ENCODE peak calls at places on chromosomes 4 and X, in four cellular contexts. One of them, this sample, is unnamed.

GRCh38 chr4:59971952-59972351 is 1228.2 kb upstream of the ADGRL3 start:
- DNase-seq in GM23338: no peak
- DNase-seq in fibroblast of lung: no peak
- DNase-seq in choroid plexus epithelial cell: no peak
- DNase-seq in this sample: no peak

GRCh38 chrX:108148524-108148923 is 56.9 kb downstream of the ATG4A start:
- DNase-seq in GM23338: no peak
- DNase-seq in fibroblast of lung: no peak
- DNase-seq in choroid plexus epithelial cell: no peak
- DNase-seq in this sample: no peak

GRCh38 chrX:9829308-9830267 is 43.4 kb downstream of the SHROOM2 start:
- DNase-seq in fibroblast of lung: peak
- DNase-seq in choroid plexus epithelial cell: peak
- DNase-seq in GM23338: no peak
- DNase-seq in this sample: peak

GRCh38 chr4:98586231-98586630 is 72.2 kb downstream of the TSPAN5 start:
- DNase-seq in choroid plexus epithelial cell: no peak
- DNase-seq in GM23338: no peak
- DNase-seq in fibroblast of lung: no peak
- DNase-seq in this sample: no peak

GRCh38 chr4:96356591-96357360 is 516.9 kb downstream of the PDHA2 start:
- DNase-seq in choroid plexus epithelial cell: peak
- DNase-seq in GM23338: no peak
- DNase-seq in fibroblast of lung: peak
- DNase-seq in this sample: no peak

GRCh38 chr4:5956285-5957021 is 61.8 kb downstream of the C4orf50 start:
- DNase-seq in GM23338: peak
- DNase-seq in fibroblast of lung: no peak
- DNase-seq in choroid plexus epithelial cell: no peak
- DNase-seq in this sample: no peak

GRCh38 chr4:522438-522837 is 23.4 kb downstream of the PIGG start:
- DNase-seq in choroid plexus epithelial cell: no peak
- DNase-seq in GM23338: no peak
- DNase-seq in fibroblast of lung: no peak
- DNase-seq in this sample: no peak

GRCh38 chr4:68572653-68573052 is 3.5 kb downstream of the UGT2B17 start:
- DNase-seq in choroid plexus epithelial cell: no peak
- DNase-seq in fibroblast of lung: no peak
- DNase-seq in GM23338: no peak
- DNase-seq in this sample: no peak

GRCh38 chr4:82388405-82388804 is 14.6 kb upstream of the HNRNPD start:
- DNase-seq in GM23338: no peak
- DNase-seq in choroid plexus epithelial cell: no peak
- DNase-seq in fibroblast of lung: no peak
- DNase-seq in this sample: no peak

GRCh38 chrX:30570505-30570904 is 7.1 kb downstream of the TASL start:
- DNase-seq in GM23338: peak
- DNase-seq in choroid plexus epithelial cell: peak
- DNase-seq in fibroblast of lung: peak
- DNase-seq in this sample: peak

GRCh38 chr4:19924761-19925160 is 326.9 kb upstream of the SLIT2 start:
- DNase-seq in fibroblast of lung: peak
- DNase-seq in GM23338: no peak
- DNase-seq in choroid plexus epithelial cell: peak
- DNase-seq in this sample: peak

GRCh38 chrX:54920610-54921426 is at the start of gene TRO:
- DNase-seq in fibroblast of lung: peak
- DNase-seq in GM23338: peak
- DNase-seq in choroid plexus epithelial cell: peak
- DNase-seq in this sample: peak

GRCh38 chr4:138727704-138728103 is 287.9 kb upstream of the NOCT start:
- DNase-seq in choroid plexus epithelial cell: peak
- DNase-seq in GM23338: no peak
- DNase-seq in fibroblast of lung: peak
- DNase-seq in this sample: peak

GRCh38 chr4:109877400-109877799 is 29.5 kb downstream of the LRIT3 start:
- DNase-seq in fibroblast of lung: no peak
- DNase-seq in GM23338: no peak
- DNase-seq in choroid plexus epithelial cell: no peak
- DNase-seq in this sample: no peak

GRCh38 chrX:123425904-123426303 is 241.8 kb downstream of the GRIA3 start:
- DNase-seq in GM23338: no peak
- DNase-seq in fibroblast of lung: peak
- DNase-seq in choroid plexus epithelial cell: peak
- DNase-seq in this sample: no peak

GRCh38 chr4:26298198-26298950 is 22.4 kb upstream of the RBPJ start:
- DNase-seq in GM23338: peak
- DNase-seq in fibroblast of lung: peak
- DNase-seq in choroid plexus epithelial cell: peak
- DNase-seq in this sample: peak

GRCh38 chr4:137861682-137862081 is 329.4 kb upstream of the PCDH18 start:
- DNase-seq in fibroblast of lung: peak
- DNase-seq in choroid plexus epithelial cell: peak
- DNase-seq in GM23338: peak
- DNase-seq in this sample: peak

GRCh38 chr4:103074598-103075434 is 1.7 kb downstream of the SLC9B2 start:
- DNase-seq in choroid plexus epithelial cell: no peak
- DNase-seq in fibroblast of lung: peak
- DNase-seq in GM23338: no peak
- DNase-seq in this sample: peak

GRCh38 chrX:118839334-118839958 is 15.8 kb downstream of the ZCCHC12 start:
- DNase-seq in choroid plexus epithelial cell: peak
- DNase-seq in GM23338: peak
- DNase-seq in fibroblast of lung: peak
- DNase-seq in this sample: peak

GRCh38 chr4:124694306-124694705 is 18.2 kb downstream of the ANKRD50 start:
- DNase-seq in choroid plexus epithelial cell: peak
- DNase-seq in fibroblast of lung: no peak
- DNase-seq in GM23338: no peak
- DNase-seq in this sample: no peak

GRCh38 chr4:78592104-78592783 is 40.7 kb downstream of the ANXA3 start:
- DNase-seq in fibroblast of lung: no peak
- DNase-seq in choroid plexus epithelial cell: no peak
- DNase-seq in GM23338: peak
- DNase-seq in this sample: no peak

GRCh38 chr4:8334786-8335460 is 65.4 kb downstream of the HTRA3 start:
- DNase-seq in choroid plexus epithelial cell: no peak
- DNase-seq in GM23338: no peak
- DNase-seq in fibroblast of lung: no peak
- DNase-seq in this sample: no peak

GRCh38 chrX:54043696-54044125 is 562 bp downstream of the PHF8 start:
- DNase-seq in choroid plexus epithelial cell: no peak
- DNase-seq in fibroblast of lung: no peak
- DNase-seq in GM23338: peak
- DNase-seq in this sample: peak

GRCh38 chr4:88359558-88359957 is 19.1 kb upstream of the HERC6 start:
- DNase-seq in GM23338: no peak
- DNase-seq in choroid plexus epithelial cell: no peak
- DNase-seq in fibroblast of lung: no peak
- DNase-seq in this sample: no peak

GRCh38 chr4:41145571-41146078 is 68.7 kb downstream of the APBB2 start:
- DNase-seq in GM23338: no peak
- DNase-seq in choroid plexus epithelial cell: peak
- DNase-seq in fibroblast of lung: peak
- DNase-seq in this sample: peak

GRCh38 chrX:19904778-19905367 is 17.5 kb upstream of the SH3KBP1 start:
- DNase-seq in GM23338: peak
- DNase-seq in choroid plexus epithelial cell: peak
- DNase-seq in fibroblast of lung: peak
- DNase-seq in this sample: peak

GRCh38 chr4:41505161-41505653 is 32.8 kb upstream of the LIMCH1 start:
- DNase-seq in choroid plexus epithelial cell: no peak
- DNase-seq in fibroblast of lung: peak
- DNase-seq in GM23338: no peak
- DNase-seq in this sample: no peak

GRCh38 chrX:47145408-47146120 is 543 bp downstream of the RBM10 start:
- DNase-seq in choroid plexus epithelial cell: no peak
- DNase-seq in fibroblast of lung: peak
- DNase-seq in GM23338: no peak
- DNase-seq in this sample: no peak
- H3K4me3 ChIP-seq in choroid plexus epithelial cell: peak
- H3K4me3 ChIP-seq in fibroblast of lung: peak
- H3K4me3 ChIP-seq in GM23338: peak
- H3K4me3 ChIP-seq in this sample: peak

GRCh38 chr4:156578713-156579112 is 392.9 kb downstream of the PDGFC start:
- DNase-seq in choroid plexus epithelial cell: no peak
- DNase-seq in GM23338: no peak
- DNase-seq in fibroblast of lung: no peak
- DNase-seq in this sample: no peak

GRCh38 chr4:156584100-156584499 is 387.5 kb downstream of the PDGFC start:
- DNase-seq in choroid plexus epithelial cell: no peak
- DNase-seq in fibroblast of lung: no peak
- DNase-seq in GM23338: no peak
- DNase-seq in this sample: no peak

GRCh38 chr4:156581282-156581681 is 390.3 kb downstream of the PDGFC start:
- DNase-seq in fibroblast of lung: no peak
- DNase-seq in GM23338: no peak
- DNase-seq in choroid plexus epithelial cell: no peak
- DNase-seq in this sample: no peak

GRCh38 chr4:156583265-156583664 is 388.3 kb downstream of the PDGFC start:
- DNase-seq in GM23338: no peak
- DNase-seq in fibroblast of lung: no peak
- DNase-seq in choroid plexus epithelial cell: no peak
- DNase-seq in this sample: no peak

DNA sequence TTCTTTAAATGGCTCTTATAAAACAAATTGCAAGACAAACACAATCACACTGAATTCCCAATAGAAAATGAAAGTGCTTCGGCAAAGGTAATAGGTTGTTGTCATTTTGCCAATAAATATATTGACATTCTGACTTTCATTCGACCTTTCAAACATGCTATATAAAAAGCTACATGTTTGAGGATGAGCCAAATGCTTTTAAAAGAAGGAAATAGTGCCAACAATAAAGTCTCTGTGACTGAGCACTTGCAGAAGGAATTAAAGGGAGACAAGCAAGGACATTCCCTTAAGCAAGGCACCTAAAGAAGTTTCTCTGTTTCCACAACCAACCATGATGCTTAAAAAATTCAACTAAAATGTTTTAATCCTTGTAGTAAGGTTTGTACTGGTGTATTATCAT is 389.9 kb downstream of the PDGFC start:
- DNase-seq in GM23338: no peak
- DNase-seq in fibroblast of lung: no peak
- DNase-seq in choroid plexus epithelial cell: no peak
- DNase-seq in this sample: no peak
- H3K4me3 ChIP-seq in GM23338: no peak
- H3K4me3 ChIP-seq in fibroblast of lung: peak
- H3K4me3 ChIP-seq in choroid plexus epithelial cell: peak
- H3K4me3 ChIP-seq in this sample: no peak

GRCh38 chr4:39046243-39046642 is 14.0 kb upstream of the TMEM156 start:
- DNase-seq in GM23338: no peak
- DNase-seq in choroid plexus epithelial cell: peak
- DNase-seq in fibroblast of lung: no peak
- DNase-seq in this sample: peak
- H3K4me3 ChIP-seq in GM23338: peak
- H3K4me3 ChIP-seq in choroid plexus epithelial cell: peak
- H3K4me3 ChIP-seq in fibroblast of lung: peak
- H3K4me3 ChIP-seq in this sample: peak

GRCh38 chr4:112515278-112516075 is 503 bp downstream of the NEUROG2 start:
- DNase-seq in GM23338: peak
- DNase-seq in fibroblast of lung: no peak
- DNase-seq in choroid plexus epithelial cell: peak
- DNase-seq in this sample: no peak
- H3K4me3 ChIP-seq in GM23338: peak
- H3K4me3 ChIP-seq in fibroblast of lung: peak
- H3K4me3 ChIP-seq in choroid plexus epithelial cell: peak
- H3K4me3 ChIP-seq in this sample: peak

DNA sequence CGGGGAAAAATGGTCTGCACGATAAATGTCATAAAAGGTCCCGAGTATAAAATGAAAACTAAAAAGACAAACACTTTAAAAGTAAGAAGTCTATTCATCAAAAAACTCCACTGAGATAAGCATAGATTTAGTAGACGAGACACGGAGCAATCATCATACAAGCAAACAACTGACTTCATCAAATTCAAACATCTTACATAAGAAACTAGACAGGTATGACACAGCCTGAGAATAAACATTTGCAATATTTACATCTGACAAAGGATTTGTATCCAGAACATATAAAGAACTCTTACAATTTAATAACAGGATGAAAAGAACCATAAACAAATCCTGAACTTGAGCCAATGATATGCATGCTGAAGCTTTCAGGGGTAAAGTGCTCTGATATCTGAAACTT is 12.2 kb downstream of the MPP1 start:
- DNase-seq in fibroblast of lung: no peak
- DNase-seq in choroid plexus epithelial cell: no peak
- DNase-seq in GM23338: no peak
- DNase-seq in this sample: no peak
- H3K4me3 ChIP-seq in fibroblast of lung: no peak
- H3K4me3 ChIP-seq in choroid plexus epithelial cell: no peak
- H3K4me3 ChIP-seq in GM23338: no peak
- H3K4me3 ChIP-seq in this sample: no peak

GRCh38 chr4:105153749-105154148 is 7.1 kb downstream of the TET2 start:
- DNase-seq in fibroblast of lung: no peak
- DNase-seq in choroid plexus epithelial cell: no peak
- DNase-seq in GM23338: no peak
- DNase-seq in this sample: no peak

GRCh38 chr4:105162123-105162796 is 15.6 kb downstream of the TET2 start:
- DNase-seq in GM23338: peak
- DNase-seq in choroid plexus epithelial cell: no peak
- DNase-seq in fibroblast of lung: no peak
- DNase-seq in this sample: no peak

GRCh38 chr4:105154576-105154975 is 7.9 kb downstream of the TET2 start:
- DNase-seq in fibroblast of lung: no peak
- DNase-seq in GM23338: peak
- DNase-seq in choroid plexus epithelial cell: no peak
- DNase-seq in this sample: no peak

GRCh38 chr4:105155426-105155825 is 8.8 kb downstream of the TET2 start:
- DNase-seq in GM23338: no peak
- DNase-seq in choroid plexus epithelial cell: no peak
- DNase-seq in fibroblast of lung: no peak
- DNase-seq in this sample: peak

DNA sequence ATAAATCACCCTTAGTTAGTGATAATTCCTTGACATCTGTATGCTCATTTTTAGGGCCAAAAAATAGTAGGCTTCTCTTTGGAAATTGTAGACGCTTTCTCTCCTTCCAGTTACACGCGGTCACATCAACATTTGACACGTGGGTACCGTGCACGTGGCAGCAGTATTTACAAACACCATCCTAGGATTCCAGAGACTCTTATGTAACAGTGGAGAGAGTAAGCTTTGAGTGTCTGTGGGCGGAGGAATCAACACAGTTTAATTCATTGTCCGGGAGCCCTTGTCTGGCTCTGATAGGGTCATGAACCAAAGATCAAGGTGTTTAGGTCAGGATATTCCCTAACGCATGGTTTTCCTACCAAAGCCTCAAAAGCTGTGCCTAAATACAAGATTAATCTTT is 12.2 kb downstream of the TET2 start:
- DNase-seq in GM23338: peak
- DNase-seq in fibroblast of lung: peak
- DNase-seq in choroid plexus epithelial cell: peak
- DNase-seq in this sample: peak
- H3K4me3 ChIP-seq in GM23338: no peak
- H3K4me3 ChIP-seq in fibroblast of lung: no peak
- H3K4me3 ChIP-seq in choroid plexus epithelial cell: peak
- H3K4me3 ChIP-seq in this sample: no peak

This sample was measured in IMR-90.